ENCODE peak calls at places on chromosome 16, in five cellular contexts. X is IMR-90, B is H9, N is H1, K is mesenchymal stem cell. U is an unnamed sample.

GRCh38 chr16:68367034-68367433 is 56.2 kb downstream of the PRMT7 start:
- DNase-seq in X (peak; percentile 9), B (peak; percentile 78), N (no peak), K (peak; percentile 26), U (peak; percentile 54)

GRCh38 chr16:50381679-50382440 is 13.1 kb upstream of the BRD7 start:
- DNase-seq in X (no peak), B (peak; percentile 74), N (no peak), K (no peak), U (no peak)

GRCh38 chr16:31537362-31537921 is 9.7 kb downstream of the AHSP start:
- DNase-seq in X (no peak), B (peak; percentile 34), N (peak; percentile 33), K (no peak), U (no peak)

GRCh38 chr16:24972608-24973220 is 42.5 kb downstream of the ARHGAP17 start:
- DNase-seq in X (no peak), B (no peak), N (no peak), K (no peak), U (no peak)

GRCh38 chr16:53775821-53776431 is 72.0 kb downstream of the FTO start:
- DNase-seq in X (peak; percentile 91), B (no peak), N (no peak), K (peak; percentile 95), U (no peak)

GRCh38 chr16:19517424-19518089 is 4.3 kb downstream of the GDE1 start:
- DNase-seq in X (peak; percentile 42), B (no peak), N (no peak), K (peak; percentile 80), U (no peak)

GRCh38 chr16:48365601-48366164 is 19.5 kb downstream of the SIAH1 start:
- DNase-seq in X (peak; percentile 80), B (peak; percentile 95), N (peak; percentile 82), K (peak; percentile 86), U (peak; percentile 76)

GRCh38 chr16:81652798-81653505 is 126.1 kb upstream of the PLCG2 start:
- DNase-seq in X (no peak), B (no peak), N (no peak), K (no peak), U (no peak)

GRCh38 chr16:75764154-75764768 is 38.0 kb upstream of the CPHXL start:
- DNase-seq in X (peak; percentile 70), B (peak; percentile 60), N (peak; percentile 5), K (peak; percentile 76), U (peak; percentile 40)

GRCh38 chr16:80084614-80085013 is 456.2 kb upstream of the DYNLRB2 start:
- DNase-seq in X (no peak), B (peak; percentile 76), N (peak; percentile 36), K (peak; percentile 64), U (peak; percentile 56)

GRCh38 chr16:29318037-29318436 is 88.5 kb downstream of the NPIPB11 start:
- DNase-seq in X (no peak), B (no peak), N (no peak), K (peak; percentile 40), U (no peak)

GRCh38 chr16:30183961-30184429 is 593 bp downstream of the CORO1A start:
- DNase-seq in X (no peak), B (no peak), N (no peak), K (no peak), U (no peak)

GRCh38 chr16:12494716-12495115 is 309.0 kb downstream of the CPPED1 start:
- DNase-seq in X (no peak), B (no peak), N (no peak), K (no peak), U (no peak)

GRCh38 chr16:70430667-70431536 is 8.0 kb downstream of the ST3GAL2 start:
- DNase-seq in X (peak; percentile 24), B (peak; percentile 69), N (no peak), K (peak; percentile 55), U (no peak)

GRCh38 chr16:46621902-46622676 is 910 bp upstream of the SHCBP1 start:
- DNase-seq in X (no peak), B (no peak), N (no peak), K (no peak), U (no peak)

GRCh38 chr16:64892843-64893242 is 229.0 kb downstream of the CDH11 start:
- DNase-seq in X (peak; percentile 93), B (no peak), N (no peak), K (peak; percentile 98), U (no peak)

GRCh38 chr16:12551530-12551929 is 252.2 kb downstream of the CPPED1 start:
- DNase-seq in X (no peak), B (no peak), N (no peak), K (no peak), U (no peak)

GRCh38 chr16:83705856-83706255 is 101.9 kb upstream of the HSBP1 start:
- DNase-seq in X (no peak), B (no peak), N (no peak), K (peak; percentile 77), U (no peak)

GRCh38 chr16:49558451-49558850 is 184.8 kb downstream of the C16orf78 start:
- DNase-seq in X (no peak), B (no peak), N (no peak), K (no peak), U (no peak)

GRCh38 chr16:85557083-85557975 is 55.8 kb upstream of the GSE1 start:
- DNase-seq in X (no peak), B (no peak), N (no peak), K (peak; percentile 64), U (no peak)

GRCh38 chr16:9447195-9447551 is 355.7 kb downstream of the HAPSTR1 start:
- DNase-seq in X (no peak), B (no peak), N (no peak), K (no peak), U (no peak)

GRCh38 chr16:12646490-12647274 is 157.0 kb downstream of the CPPED1 start:
- DNase-seq in X (no peak), B (no peak), N (no peak), K (peak; percentile 20), U (no peak)

GRCh38 chr16:1817276-1817589 is 9.4 kb downstream of the HAGH start:
- DNase-seq in X (no peak), B (no peak), N (no peak), K (no peak), U (no peak)

GRCh38 chr16:64478258-64478906 is 643.5 kb downstream of the CDH11 start:
- DNase-seq in X (peak; percentile 54), B (no peak), N (no peak), K (peak; percentile 57), U (no peak)

GRCh38 chr16:49543315-49543946 is 169.8 kb downstream of the C16orf78 start:
- DNase-seq in X (no peak), B (no peak), N (no peak), K (no peak), U (no peak)

GRCh38 chr16:68985268-68985667 is 120.2 kb upstream of the HAS3 start:
- DNase-seq in X (peak; percentile 46), B (no peak), N (no peak), K (no peak), U (no peak)

GRCh38 chr16:49431040-49431439 is 57.4 kb downstream of the C16orf78 start:
- DNase-seq in X (no peak), B (no peak), N (no peak), K (no peak), U (no peak)

GRCh38 chr16:22177968-22178934 is 15.9 kb downstream of the SDR42E2 start:
- DNase-seq in X (no peak), B (no peak), N (no peak), K (no peak), U (no peak)

GRCh38 chr16:84195201-84196093 is 4.5 kb downstream of the ADAD2 start:
- DNase-seq in X (no peak), B (no peak), N (no peak), K (no peak), U (no peak)

GRCh38 chr16:50259334-50260205 is 6.8 kb upstream of the ADCY7 start:
- DNase-seq in X (no peak), B (no peak), N (no peak), K (peak; percentile 24), U (peak; percentile 57)

GRCh38 chr16:68696514-68696913 is 40.6 kb upstream of the CDH1 start:
- DNase-seq in X (no peak), B (no peak), N (no peak), K (no peak), U (no peak)

GRCh38 chr16:84199861-84200260 is 8.9 kb downstream of the ADAD2 start:
- DNase-seq in X (no peak), B (no peak), N (no peak), K (no peak), U (no peak)

GRCh38 chr16:85312642-85313540 is 200.6 kb upstream of the CIBAR2 start:
- DNase-seq in X (no peak), B (no peak), N (no peak), K (peak; percentile 76), U (no peak)

GRCh38 chr16:11290102-11290893 is 9.2 kb upstream of the PRM1 start:
- DNase-seq in X (no peak), B (no peak), N (no peak), K (no peak), U (no peak)

GRCh38 chr16:21982108-21982507 is 18.8 kb downstream of the PDZD9 start:
- DNase-seq in X (no peak), B (no peak), N (no peak), K (no peak), U (no peak)

GRCh38 chr16:8887438-8887765 is 5.3 kb downstream of the LITAFD start:
- DNase-seq in X (no peak), B (no peak), N (no peak), K (no peak), U (no peak)

GRCh38 chr16:69165584-69165983 is 21.4 kb upstream of the SNTB2 start:
- DNase-seq in X (no peak), B (no peak), N (no peak), K (no peak), U (no peak)

GRCh38 chr16:85527042-85527766 is 85.9 kb upstream of the GSE1 start:
- DNase-seq in X (no peak), B (no peak), N (no peak), K (no peak), U (no peak)

DNA sequence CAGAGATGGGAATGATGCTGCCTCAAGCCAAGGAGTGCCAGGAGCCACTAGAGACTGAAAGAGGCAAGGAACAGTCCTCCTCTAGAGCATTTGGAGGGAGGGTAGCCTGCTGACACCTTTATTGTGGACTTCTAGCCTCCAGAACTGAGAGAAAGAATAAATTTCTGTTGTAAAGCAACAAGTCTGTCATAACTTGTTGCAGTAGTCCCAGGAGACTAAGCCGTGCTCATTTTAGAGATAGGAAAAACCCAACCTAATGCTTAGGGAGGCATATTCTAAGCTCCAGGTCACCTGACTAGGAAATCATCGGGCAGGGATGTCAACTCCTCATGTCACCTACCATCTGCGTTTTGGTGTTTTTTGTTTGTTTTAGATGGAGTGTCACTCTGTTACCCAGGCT is 345.4 kb upstream of the EEF2KMT start:
- DNase-seq in X (no peak), B (no peak), N (no peak), K (no peak), U (no peak)
- H3K4ac ChIP-seq in X (no peak overlapping the region), B (no peak overlapping the region), N (no peak overlapping the region), K (no peak overlapping the region), U (no peak overlapping the region)

GRCh38 chr16:7436306-7436705 is 103.7 kb downstream of the RBFOX1 start:
- DNase-seq in X (no peak), B (no peak), N (no peak), K (no peak), U (no peak)
- H2BK15ac ChIP-seq in X (no peak overlapping the region), B (no peak overlapping the region), N (no peak overlapping the region), K (no peak overlapping the region), U (no peak overlapping the region)

GRCh38 chr16:20792216-20792615 is 14.1 kb downstream of the ERI2 start:
- DNase-seq in X (peak; percentile 6), B (no peak), N (no peak), K (no peak), U (no peak)
- H2AFZ ChIP-seq in X (no peak overlapping the region), B (no peak overlapping the region), N (no peak overlapping the region), K (no peak overlapping the region), U (no peak overlapping the region)

GRCh38 chr16:73040136-73040535 is 7.8 kb downstream of the ZFHX3 start:
- DNase-seq in X (no peak), B (peak; percentile 92), N (no peak), K (no peak), U (no peak)
- H3K4ac ChIP-seq in X (peak overlapping the region; percentile 6), B (no peak overlapping the region), N (peak overlapping the region; percentile 50), K (peak overlapping the region; percentile 57), U (peak overlapping the region; percentile 69)

GRCh38 chr16:73048292-73049050 is 543 bp upstream of the ZFHX3 start:
- DNase-seq in X (no peak), B (no peak), N (no peak), K (peak; percentile 51), U (no peak)
- H2BK15ac ChIP-seq in X (peak overlapping the region; percentile 79), B (no peak overlapping the region), N (peak overlapping the region; percentile 81), K (peak overlapping the region; percentile 91), U (no peak overlapping the region)